ENCODE peak calls at places on chromosomes 13 and 19, in five cellular contexts. One of them, this sample, is unnamed.

GRCh38 chr19:38375748-38376147 is 1.4 kb downstream of the PSMD8 start:
- DNase-seq in BJ: no peak
- DNase-seq in stimulated activated CD4-positive, alpha-beta T cell treated with anti-CD3 and anti-CD28 coated beads, Interleukin-15, amount 100 ng/mL, for 48 hours: no peak
- DNase-seq in LoVo: no peak
- DNase-seq in ovary: no peak
- DNase-seq in this sample: no peak

GRCh38 chr13:66994498-66995365 is 235.4 kb downstream of the PCDH9 start:
- DNase-seq in BJ: no peak
- DNase-seq in LoVo: no peak
- DNase-seq in ovary: no peak
- DNase-seq in stimulated activated CD4-positive, alpha-beta T cell treated with anti-CD3 and anti-CD28 coated beads, Interleukin-15, amount 100 ng/mL, for 48 hours: no peak
- DNase-seq in this sample: no peak

GRCh38 chr19:49336482-49337266 is 1.5 kb downstream of the CD37 start:
- DNase-seq in LoVo: no peak
- DNase-seq in ovary: no peak
- DNase-seq in stimulated activated CD4-positive, alpha-beta T cell treated with anti-CD3 and anti-CD28 coated beads, Interleukin-15, amount 100 ng/mL, for 48 hours: no peak
- DNase-seq in BJ: no peak
- DNase-seq in this sample: no peak

GRCh38 chr13:84528408-84529055 is 646.3 kb upstream of the SLITRK1 start:
- DNase-seq in LoVo: no peak
- DNase-seq in ovary: no peak
- DNase-seq in stimulated activated CD4-positive, alpha-beta T cell treated with anti-CD3 and anti-CD28 coated beads, Interleukin-15, amount 100 ng/mL, for 48 hours: no peak
- DNase-seq in BJ: no peak
- DNase-seq in this sample: peak

GRCh38 chr19:44700547-44700946 is 1.6 kb downstream of the CEACAM16 start:
- DNase-seq in ovary: no peak
- DNase-seq in BJ: no peak
- DNase-seq in stimulated activated CD4-positive, alpha-beta T cell treated with anti-CD3 and anti-CD28 coated beads, Interleukin-15, amount 100 ng/mL, for 48 hours: no peak
- DNase-seq in LoVo: no peak
- DNase-seq in this sample: no peak

GRCh38 chr13:30616927-30617314 is 799 bp upstream of the USPL1 start:
- DNase-seq in stimulated activated CD4-positive, alpha-beta T cell treated with anti-CD3 and anti-CD28 coated beads, Interleukin-15, amount 100 ng/mL, for 48 hours: no peak
- DNase-seq in LoVo: peak
- DNase-seq in ovary: peak
- DNase-seq in BJ: peak
- DNase-seq in this sample: peak

GRCh38 chr13:108176685-108177274 is 38.6 kb downstream of the LIG4 start:
- DNase-seq in LoVo: no peak
- DNase-seq in stimulated activated CD4-positive, alpha-beta T cell treated with anti-CD3 and anti-CD28 coated beads, Interleukin-15, amount 100 ng/mL, for 48 hours: peak
- DNase-seq in BJ: no peak
- DNase-seq in ovary: no peak
- DNase-seq in this sample: no peak

GRCh38 chr19:20359933-20360720 is 193.1 kb downstream of the ZNF486 start:
- DNase-seq in BJ: no peak
- DNase-seq in stimulated activated CD4-positive, alpha-beta T cell treated with anti-CD3 and anti-CD28 coated beads, Interleukin-15, amount 100 ng/mL, for 48 hours: peak
- DNase-seq in LoVo: no peak
- DNase-seq in ovary: no peak
- DNase-seq in this sample: peak

GRCh38 chr13:23445794-23446193 is 12.3 kb upstream of the SACS start:
- DNase-seq in ovary: no peak
- DNase-seq in BJ: no peak
- DNase-seq in LoVo: no peak
- DNase-seq in stimulated activated CD4-positive, alpha-beta T cell treated with anti-CD3 and anti-CD28 coated beads, Interleukin-15, amount 100 ng/mL, for 48 hours: no peak
- DNase-seq in this sample: no peak

GRCh38 chr19:46416077-46416709 is 2.8 kb upstream of the CCDC8 start:
- DNase-seq in stimulated activated CD4-positive, alpha-beta T cell treated with anti-CD3 and anti-CD28 coated beads, Interleukin-15, amount 100 ng/mL, for 48 hours: peak
- DNase-seq in LoVo: peak
- DNase-seq in BJ: peak
- DNase-seq in ovary: peak
- DNase-seq in this sample: peak

GRCh38 chr13:28819748-28820098 is 416 bp upstream of the MTUS2 start:
- DNase-seq in stimulated activated CD4-positive, alpha-beta T cell treated with anti-CD3 and anti-CD28 coated beads, Interleukin-15, amount 100 ng/mL, for 48 hours: peak
- DNase-seq in ovary: no peak
- DNase-seq in LoVo: peak
- DNase-seq in BJ: no peak
- DNase-seq in this sample: peak

This sample was measured in posterior cingulate gyrus.